ENCODE peak calls at places on chromosomes 2 and 18, in seven cellular contexts. Q is activated CD4-positive, alpha-beta T cell treated with anti-CD3 and anti-CD28 coated beads for 36 hours; P is stimulated activated memory B cell treated with anti-CD40 and anti-IgM and Interleukin-4, amounts not matched to agents 10 μg/mL and 1 μg/mL and 100 μg/mL, for 72 hours; D is right cardiac atrium; K is HepG2; U is GM12878; R is pancreas. T is an unnamed sample.

GRCh38 chr2:222217712-222218111 is 81.1 kb downstream of the PAX3 start:
- ATAC-seq in Q (no peak), P (no peak), D (no peak), K (no peak), U (no peak), R (no peak), T (no peak)

GRCh38 chr2:169464508-169465386 is 14.5 kb upstream of the BBS5 start:
- ATAC-seq in Q (peak; percentile 59), P (no peak), D (no peak), K (peak; percentile 59), U (no peak), R (no peak), T (no peak)

GRCh38 chr18:22556271-22556990 is 138.7 kb upstream of the CTAGE1 start:
- ATAC-seq in Q (no peak), P (no peak), D (peak; percentile 34), K (no peak), U (no peak), R (peak; percentile 16), T (no peak)

GRCh38 chr2:45700407-45701013 is 49.0 kb downstream of the PRKCE start:
- ATAC-seq in Q (no peak), P (peak; percentile 50), D (no peak), K (no peak), U (no peak), R (no peak), T (no peak)

GRCh38 chr2:206423147-206423546 is 20.2 kb upstream of the ADAM23 start:
- ATAC-seq in Q (no peak), P (no peak), D (no peak), K (no peak), U (peak; percentile 93), R (no peak), T (no peak)

GRCh38 chr2:86416126-86416525 is 25.0 kb upstream of the KDM3A start:
- ATAC-seq in Q (no peak), P (no peak), D (no peak), K (no peak), U (no peak), R (peak; percentile 16), T (no peak)

GRCh38 chr2:96839875-96840850 is 3.7 kb downstream of the ANKRD23 start:
- ATAC-seq in Q (no peak), P (no peak), D (no peak), K (peak; percentile 6), U (no peak), R (no peak), T (no peak)

GRCh38 chr18:47772374-47773248 is 157.8 kb downstream of the SMAD2 start:
- ATAC-seq in Q (peak; percentile 76), P (no peak), D (peak; percentile 70), K (peak; percentile 88), U (peak; percentile 87), R (peak; percentile 93), T (peak; percentile 36)

GRCh38 chr2:117820444-117820843 is 6.0 kb downstream of the DDX18 start:
- ATAC-seq in Q (peak; percentile 98), P (peak; percentile 99), D (no peak), K (no peak), U (peak; percentile 84), R (no peak), T (peak; percentile 96)

GRCh38 chr2:6845312-6845711 is 20.4 kb downstream of the CMPK2 start:
- ATAC-seq in Q (no peak), P (no peak), D (no peak), K (no peak), U (no peak), R (no peak), T (no peak)

GRCh38 chr2:215418064-215418963 is 17.6 kb downstream of the FN1 start:
- ATAC-seq in Q (no peak), P (no peak), D (no peak), K (peak; percentile 42), U (no peak), R (peak; percentile 91), T (no peak)

T was measured in activated CD4-positive, CD25-positive, alpha-beta regulatory T cell treated with anti-CD3 and anti-CD28 coated beads, Interleukin-2, amount 50 U/mL, for 24 hours.